ENCODE peak calls at places on chromosome 1, in five cellular contexts. Z, S, J, M and W are unnamed samples.

GRCh38 chr1:41695118-41695517 is 210.6 kb upstream of the EDN2 start:
- DNase-seq in Z (no peak), S (no peak), M (no peak), J (no peak), W (no peak)

GRCh38 chr1:2610036-2610720 is 22.6 kb downstream of the MMEL1 start:
- DNase-seq in Z (peak), M (no peak), S (no peak), J (no peak), W (no peak)

GRCh38 chr1:237043846-237044636 is 2.1 kb downstream of the RYR2 start:
- DNase-seq in S (no peak), Z (no peak), M (no peak), J (no peak), W (no peak)

GRCh38 chr1:183200451-183200850 is 14.4 kb downstream of the LAMC2 start:
- DNase-seq in Z (no peak), M (no peak), S (no peak), J (no peak), W (no peak)

GRCh38 chr1:24946861-24947658 is 17.0 kb upstream of the RUNX3 start:
- DNase-seq in M (no peak), S (peak), J (no peak), Z (no peak), W (no peak)

GRCh38 chr1:167109125-167109524 is 15.2 kb downstream of the STYXL2 start:
- DNase-seq in J (no peak), Z (no peak), M (no peak), S (no peak), W (no peak)

GRCh38 chr1:45769261-45769932 is 18.9 kb upstream of the IPP start:
- DNase-seq in Z (no peak), M (no peak), S (no peak), J (no peak), W (no peak)

GRCh38 chr1:159000627-159001026 is 9.1 kb upstream of the IFI16 start:
- DNase-seq in Z (peak), M (peak), S (no peak), J (no peak), W (no peak)

GRCh38 chr1:16126738-16127515 is 28.9 kb downstream of the EPHA2 start:
- DNase-seq in Z (no peak), S (no peak), M (no peak), J (no peak), W (no peak)

GRCh38 chr1:147620543-147620942 is 49.8 kb downstream of the ACP6 start:
- DNase-seq in M (no peak), Z (no peak), S (no peak), J (no peak), W (no peak)

GRCh38 chr1:90782046-90782445 is 64.9 kb upstream of the BARHL2 start:
- DNase-seq in Z (no peak), S (no peak), M (no peak), J (no peak), W (no peak)

GRCh38 chr1:77560741-77561140 is 121.7 kb downstream of the ZZZ3 start:
- DNase-seq in Z (no peak), J (no peak), S (no peak), M (no peak), W (no peak)

GRCh38 chr1:109869141-109869540 is 41.5 kb upstream of the CSF1 start:
- DNase-seq in J (no peak), Z (no peak), S (no peak), M (no peak), W (no peak)

GRCh38 chr1:94270801-94271203 is 33.4 kb upstream of the ARHGAP29 start:
- DNase-seq in J (no peak), M (no peak), S (no peak), Z (no peak), W (no peak)

GRCh38 chr1:28329395-28330153 is 734 bp downstream of the MED18 start:
- DNase-seq in S (no peak), Z (no peak), J (peak), M (peak), W (peak)

GRCh38 chr1:54971317-54971791 is 9.1 kb upstream of the TMEM61 start:
- DNase-seq in S (no peak), Z (no peak), M (no peak), J (no peak), W (no peak)

GRCh38 chr1:1307261-1307907 is 346 bp downstream of the ACAP3 start:
- DNase-seq in J (no peak), M (no peak), Z (no peak), S (no peak), W (no peak)